ENCODE peak calls at places on chromosomes 4 and X, in four cellular contexts. One of them, this sample, is unnamed.
A peak's percentile ranks its signal among the peaks of the same experiment; 100 is the strongest.

GRCh38 chr4:153375303-153375702 is 30.8 kb downstream of the MND1 start:
- DNase-seq in cortex of kidney: no peak
- DNase-seq in tibial artery: no peak
- DNase-seq in NCI-H1417 treated with DMSO at 0.1 percent for 48 hours: no peak
- DNase-seq in this sample: no peak

GRCh38 chr4:139576219-139576618 is 20.2 kb upstream of the SETD7 start:
- DNase-seq in cortex of kidney: no peak
- DNase-seq in NCI-H1417 treated with DMSO at 0.1 percent for 48 hours: no peak
- DNase-seq in tibial artery: no peak
- DNase-seq in this sample: no peak

GRCh38 chr4:104912518-104912917 is 234.2 kb upstream of the TET2 start:
- DNase-seq in cortex of kidney: no peak
- DNase-seq in NCI-H1417 treated with DMSO at 0.1 percent for 48 hours: no peak
- DNase-seq in tibial artery: no peak
- DNase-seq in this sample: no peak

GRCh38 chr4:168631241-168632151 is 134.6 kb downstream of the PALLD start:
- DNase-seq in tibial artery: peak; percentile 43
- DNase-seq in cortex of kidney: no peak
- DNase-seq in NCI-H1417 treated with DMSO at 0.1 percent for 48 hours: no peak
- DNase-seq in this sample: no peak

GRCh38 chr4:36551697-36552214 is 270.3 kb downstream of the DTHD1 start:
- DNase-seq in NCI-H1417 treated with DMSO at 0.1 percent for 48 hours: no peak
- DNase-seq in tibial artery: no peak
- DNase-seq in cortex of kidney: no peak
- DNase-seq in this sample: no peak

GRCh38 chr4:34046580-34046979 is 2197.7 kb downstream of the ARAP2 start:
- DNase-seq in NCI-H1417 treated with DMSO at 0.1 percent for 48 hours: no peak
- DNase-seq in tibial artery: no peak
- DNase-seq in cortex of kidney: no peak
- DNase-seq in this sample: no peak

GRCh38 chrX:119177278-119177677 is 49.7 kb upstream of the KIAA1210 start:
- DNase-seq in cortex of kidney: no peak
- DNase-seq in tibial artery: no peak
- DNase-seq in NCI-H1417 treated with DMSO at 0.1 percent for 48 hours: no peak
- DNase-seq in this sample: no peak

GRCh38 chrX:77785400-77785745 is 643 bp downstream of the ATRX start:
- DNase-seq in NCI-H1417 treated with DMSO at 0.1 percent for 48 hours: no peak
- DNase-seq in tibial artery: no peak
- DNase-seq in cortex of kidney: no peak
- DNase-seq in this sample: no peak

GRCh38 chr4:1239949-1240305 is 9.0 kb downstream of the CTBP1 start:
- DNase-seq in tibial artery: no peak
- DNase-seq in cortex of kidney: no peak
- DNase-seq in NCI-H1417 treated with DMSO at 0.1 percent for 48 hours: no peak
- DNase-seq in this sample: no peak

GRCh38 chr4:108849611-108850406 is 87.0 kb upstream of the ETNPPL start:
- DNase-seq in cortex of kidney: no peak
- DNase-seq in NCI-H1417 treated with DMSO at 0.1 percent for 48 hours: no peak
- DNase-seq in tibial artery: no peak
- DNase-seq in this sample: peak; percentile 86